ENCODE peak calls at places on chromosomes 7 and 10, in five cellular contexts. M is cardiac muscle cell, Q is choroid plexus epithelial cell, R is GM20000, B is HFFc6. D is an unnamed sample.

GRCh38 chr10:116835658-116836057 is 13.6 kb upstream of the ENO4 start:
- DNase-seq in R (no peak), M (no peak), B (no peak), Q (no peak), D (no peak)

GRCh38 chr7:497946-498655 is 21.5 kb downstream of the PDGFA start:
- DNase-seq in Q (no peak), M (no peak), B (no peak), R (no peak), D (no peak)

GRCh38 chr10:30862486-30862885 is 169.2 kb downstream of the ZNF438 start:
- DNase-seq in M (peak), B (peak), R (no peak), Q (peak), D (no peak)

GRCh38 chr10:52637592-52637991 is 135.0 kb downstream of the MBL2 start:
- DNase-seq in R (no peak), M (no peak), Q (no peak), B (no peak), D (no peak)

GRCh38 chr7:17212188-17212587 is 86.3 kb upstream of the AHR start:
- DNase-seq in B (no peak), R (no peak), Q (no peak), M (no peak), D (no peak)

GRCh38 chr10:129631011-129631410 is 164.0 kb downstream of the MGMT start:
- DNase-seq in B (no peak), M (no peak), R (no peak), Q (peak), D (no peak)

GRCh38 chr7:34823650-34824258 is 165.7 kb downstream of the NPSR1 start:
- DNase-seq in R (peak), M (peak), Q (peak), B (peak), D (peak)

GRCh38 chr7:111357691-111358090 is 204.6 kb downstream of the IMMP2L start:
- DNase-seq in R (no peak), B (peak), M (peak), Q (peak), D (no peak)

GRCh38 chr10:102657451-102657850 is 13.2 kb downstream of the TRIM8 start:
- DNase-seq in Q (no peak), M (no peak), R (no peak), B (no peak), D (no peak)

GRCh38 chr10:21336476-21337170 is 188.9 kb downstream of the SKIDA1 start:
- DNase-seq in Q (peak), M (peak), B (peak), R (no peak), D (no peak)

GRCh38 chr10:93604145-93604544 is 3.1 kb upstream of the RBP4 start:
- DNase-seq in R (no peak), M (no peak), Q (no peak), B (no peak), D (no peak)

GRCh38 chr10:71349401-71349800 is 30.3 kb downstream of the SLC29A3 start:
- DNase-seq in B (no peak), R (no peak), Q (no peak), M (no peak), D (no peak)

GRCh38 chr7:70631732-70632131 is 500.2 kb upstream of the GALNT17 start:
- DNase-seq in R (no peak), B (no peak), M (no peak), Q (no peak), D (no peak)

GRCh38 chr10:54614062-54614461 is 187.0 kb downstream of the PCDH15 start:
- DNase-seq in Q (peak), M (no peak), R (no peak), B (no peak), D (no peak)

GRCh38 chr10:126234630-126235029 is 153.6 kb downstream of the ADAM12 start:
- DNase-seq in M (no peak), Q (no peak), R (no peak), B (no peak), D (no peak)

GRCh38 chr10:69472544-69472943 is 21.3 kb downstream of the TSPAN15 start:
- DNase-seq in Q (no peak), M (peak), B (no peak), R (no peak), D (no peak)

GRCh38 chr10:43966571-43966965 is 317.9 kb upstream of the ZNF32 start:
- DNase-seq in Q (no peak), B (no peak), R (no peak), M (no peak), D (no peak)

GRCh38 chr7:90846171-90846570 is 250.1 kb downstream of the CDK14 start:
- DNase-seq in Q (no peak), B (no peak), R (no peak), M (no peak), D (no peak)

GRCh38 chr10:89118091-89118490 is 89.0 kb downstream of the CH25H start:
- DNase-seq in M (peak), Q (peak), B (peak), R (no peak), D (no peak)

GRCh38 chr10:23399701-23400144 is 39.2 kb upstream of the OTUD1 start:
- DNase-seq in Q (peak), M (peak), R (no peak), B (peak), D (no peak)

GRCh38 chr7:139560678-139561077 is 37.2 kb downstream of the CLEC2L start:
- DNase-seq in M (no peak), Q (no peak), B (no peak), R (no peak), D (no peak)

GRCh38 chr10:4947635-4948596 is 15.3 kb upstream of the AKR1C1 start:
- DNase-seq in Q (peak), R (no peak), M (peak), B (peak), D (no peak)

GRCh38 chr10:29805134-29805691 is 170.4 kb upstream of the SVIL start:
- DNase-seq in R (no peak), Q (no peak), B (no peak), M (no peak), D (no peak)

GRCh38 chr10:80203835-80204148 is 1.5 kb downstream of the ANXA11 start:
- DNase-seq in M (no peak), Q (no peak), B (no peak), R (no peak), D (no peak)

GRCh38 chr7:99624487-99624886 is 7.7 kb downstream of the ZSCAN25 start:
- DNase-seq in M (no peak), R (no peak), Q (no peak), B (no peak), D (no peak)

GRCh38 chr10:46270086-46270811 is 16.5 kb upstream of the ANTXRL start:
- DNase-seq in R (no peak), Q (no peak), B (no peak), M (no peak), D (no peak)

GRCh38 chr10:44801383-44802327 is 109.5 kb upstream of the TMEM72 start:
- DNase-seq in M (peak), R (no peak), Q (peak), B (peak), D (no peak)

GRCh38 chr10:115947104-115947503 is 325.9 kb downstream of the GFRA1 start:
- DNase-seq in R (no peak), B (peak), Q (peak), M (peak), D (no peak)

GRCh38 chr7:127708788-127709187 is 56.8 kb downstream of the SND1 start:
- DNase-seq in Q (peak), R (peak), B (peak), M (peak), D (peak)

GRCh38 chr7:80232969-80233724 is 98.5 kb downstream of the GNAI1 start:
- DNase-seq in Q (no peak), B (no peak), R (no peak), M (no peak), D (no peak)

GRCh38 chr7:122305475-122306319 is 1.1 kb upstream of the FEZF1 start:
- DNase-seq in R (no peak), Q (peak), M (no peak), B (no peak), D (peak)

GRCh38 chr7:121793716-121794115 is 79.2 kb upstream of the PTPRZ1 start:
- DNase-seq in R (no peak), B (no peak), Q (no peak), M (no peak), D (no peak)

GRCh38 chr10:110192552-110192951 is 14.9 kb upstream of the MXI1 start:
- DNase-seq in R (peak), Q (no peak), B (no peak), M (peak), D (no peak)

GRCh38 chr7:46972205-46972604 is 609.7 kb downstream of the TNS3 start:
- DNase-seq in R (no peak), Q (peak), M (peak), B (peak), D (no peak)

DNA sequence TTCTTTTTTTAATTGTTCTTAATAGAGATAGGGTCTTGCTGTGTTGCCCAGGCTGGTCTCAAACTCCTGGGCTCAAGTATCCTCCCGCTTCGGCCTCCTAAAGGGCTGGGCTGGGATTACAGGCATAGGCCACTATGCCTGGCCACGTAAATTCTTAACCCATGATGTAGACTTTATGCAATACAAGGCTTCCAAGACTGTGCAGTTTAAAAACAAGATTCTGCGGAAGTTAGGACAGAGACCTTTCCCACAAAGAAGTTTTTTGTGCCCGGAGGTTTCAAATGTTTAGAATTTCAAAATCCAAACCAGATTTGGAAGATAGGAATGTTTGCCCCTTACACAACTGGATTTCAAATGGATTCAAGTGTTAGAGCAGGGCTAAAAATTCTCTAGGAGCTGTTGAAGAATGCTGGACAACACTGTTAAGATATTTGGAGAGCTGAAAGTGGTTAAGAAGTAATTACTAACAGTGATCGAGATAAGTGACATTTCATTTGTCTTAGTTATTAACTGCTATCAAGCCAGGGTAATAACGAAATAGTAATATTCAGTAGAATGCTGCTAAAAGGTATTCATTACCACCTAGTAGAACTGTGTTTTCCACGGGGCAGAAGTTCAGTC is 7.4 kb downstream of the APBB1IP start:
- DNase-seq in R (no peak), B (peak), M (no peak), Q (no peak), D (no peak)
- TF ChIP-seq CTCF in R (no peak), B (peak), M (no peak), Q (no peak), D (no peak)

GRCh38 chr10:78472542-78472890 is 438.9 kb downstream of the RPS24 start:
- DNase-seq in Q (no peak), R (no peak), B (no peak), M (no peak), D (no peak)

GRCh38 chr10:78473016-78473415 is 439.4 kb downstream of the RPS24 start:
- DNase-seq in B (no peak), M (no peak), Q (no peak), R (no peak), D (no peak)

GRCh38 chr10:78470267-78471103 is 436.8 kb downstream of the RPS24 start:
- DNase-seq in Q (no peak), R (no peak), M (no peak), B (no peak), D (no peak)

GRCh38 chr10:78471326-78471722 is 437.7 kb downstream of the RPS24 start:
- DNase-seq in Q (no peak), R (no peak), M (no peak), B (no peak), D (no peak)

GRCh38 chr10:78471723-78472541 is 438.3 kb downstream of the RPS24 start:
- DNase-seq in R (no peak), Q (no peak), B (no peak), M (peak), D (no peak)
- TF ChIP-seq CTCF in R (no peak), Q (no peak), B (no peak), M (no peak), D (no peak)

GRCh38 chr10:48490576-48491345 is 114.1 kb downstream of the ARHGAP22 start:
- DNase-seq in R (no peak), M (no peak), B (no peak), Q (no peak), D (no peak)
- TF ChIP-seq CTCF in R (no peak), M (no peak), B (no peak), Q (no peak), D (no peak)

DNA sequence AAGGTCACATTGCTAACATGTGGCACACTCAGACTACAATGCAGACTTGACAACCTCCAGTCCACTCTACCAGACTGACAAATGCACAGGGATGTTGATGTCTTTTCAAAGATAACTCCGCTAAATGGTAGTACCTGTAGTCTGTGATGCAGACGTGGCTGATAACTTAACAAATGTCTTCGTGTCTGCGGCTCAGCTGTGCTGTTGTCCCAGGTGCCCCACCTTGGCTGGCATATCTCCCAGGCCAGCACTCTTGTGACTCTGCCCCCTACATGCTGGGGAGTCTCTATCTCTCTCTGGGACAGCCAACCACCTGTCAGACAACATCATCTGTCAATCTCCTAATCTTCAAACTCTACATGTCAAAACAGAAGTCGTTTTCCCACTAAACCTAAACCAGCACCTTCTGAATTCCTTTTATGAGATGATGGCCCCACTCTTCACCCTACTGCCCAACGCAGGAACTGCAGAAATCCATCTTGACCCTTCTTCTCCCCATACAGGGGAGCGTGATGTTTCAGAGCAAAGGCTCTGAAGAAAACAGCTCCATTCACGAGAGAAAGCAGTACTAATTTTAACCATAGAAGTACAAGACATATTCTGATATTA is 156.4 kb downstream of the USP6NL start:
- DNase-seq in Q (no peak), R (no peak), M (no peak), B (no peak), D (no peak)
- TF ChIP-seq CTCF in Q (peak), R (no peak), M (no peak), B (peak), D (peak)

DNA sequence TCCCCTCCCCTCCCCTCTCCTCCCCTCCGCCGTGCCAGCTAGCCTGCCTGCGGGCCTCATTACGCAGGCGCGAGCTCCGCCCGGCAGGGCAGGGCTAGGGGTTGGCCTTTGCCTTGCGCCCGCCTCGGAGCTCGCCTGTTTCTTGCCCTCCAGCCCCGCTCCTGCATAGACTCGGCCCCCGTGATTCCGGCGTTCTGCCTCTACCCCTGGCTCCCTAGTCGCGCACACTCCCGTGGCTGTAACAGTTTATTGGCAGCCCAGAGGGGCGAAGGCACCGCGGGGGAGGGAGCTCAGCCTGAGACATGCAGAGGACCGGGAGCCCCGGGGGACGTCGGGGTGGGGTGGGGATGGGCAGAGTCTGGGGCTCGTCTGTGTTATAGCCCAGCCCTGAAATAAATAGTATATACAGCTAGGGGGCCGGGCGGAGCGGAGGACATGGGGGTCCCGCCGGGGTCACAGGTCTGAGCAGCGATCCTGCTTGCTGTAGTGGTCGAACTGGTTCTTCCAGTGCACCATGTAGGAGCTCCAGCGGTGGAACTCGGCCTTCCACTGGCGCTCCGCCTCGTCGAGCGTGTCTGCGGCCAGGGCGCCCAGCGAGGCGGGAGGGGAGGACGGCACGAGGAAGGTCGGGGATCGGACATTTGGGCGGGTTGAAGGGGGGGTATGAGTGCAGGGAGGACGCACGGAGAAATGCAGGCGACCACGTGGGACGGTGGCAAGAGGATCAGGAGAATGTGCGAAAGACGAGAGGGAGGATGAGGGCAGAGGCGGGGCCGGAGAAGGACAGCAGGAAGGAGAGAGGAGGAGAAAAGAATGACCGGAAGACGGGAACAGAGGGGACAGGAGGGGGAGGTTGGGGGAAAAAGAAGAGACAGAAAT is 485 bp upstream of the UFSP1 start:
- DNase-seq in Q (peak), B (peak), M (peak), R (peak), D (peak)
- TF ChIP-seq CTCF in Q (peak), B (no peak), M (no peak), R (no peak), D (no peak)

DNA sequence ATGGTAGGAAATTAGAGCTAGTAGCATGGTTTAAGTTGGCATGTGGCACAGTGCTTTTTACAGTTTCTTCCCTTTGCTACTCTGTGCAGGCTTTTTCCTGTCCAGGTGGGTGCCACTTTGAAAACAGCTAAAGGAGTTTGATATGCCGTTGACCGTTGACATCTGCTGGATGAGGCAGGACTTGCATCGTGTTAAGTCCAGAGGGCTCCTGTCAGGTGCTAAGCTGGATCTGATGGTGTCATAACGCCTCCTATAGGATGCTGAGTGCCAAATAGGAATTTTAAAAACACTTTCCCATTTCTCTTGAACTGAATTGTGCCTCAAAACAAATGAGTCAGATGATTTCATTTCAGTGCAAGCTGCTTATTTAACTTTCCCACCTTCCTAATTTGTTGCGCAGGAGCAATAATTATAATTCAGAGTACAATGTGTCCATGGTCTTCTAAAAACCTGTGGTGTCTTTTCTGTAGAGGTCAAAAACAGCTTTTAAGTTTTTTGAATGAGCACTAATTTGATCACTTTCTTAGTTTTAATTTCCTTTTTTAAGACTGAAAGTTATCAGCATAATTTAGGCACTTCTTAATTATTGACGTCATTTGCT is 178.3 kb downstream of the CDCA7L start:
- DNase-seq in M (peak), B (peak), Q (peak), R (peak), D (peak)
- TF ChIP-seq CTCF in M (peak), B (peak), Q (peak), R (peak), D (peak)

GRCh38 chr7:108452707-108453106 is 3.5 kb downstream of the NRCAM start:
- DNase-seq in B (no peak), Q (peak), M (peak), R (peak), D (no peak)
- TF ChIP-seq CTCF in B (peak), Q (peak), M (peak), R (peak), D (no peak)

GRCh38 chr7:28458732-28459131 is 46.4 kb downstream of the CREB5 start:
- DNase-seq in Q (no peak), M (no peak), R (no peak), B (no peak), D (no peak)
- TF ChIP-seq CTCF in Q (no peak), M (no peak), R (no peak), B (no peak), D (no peak)

DNA sequence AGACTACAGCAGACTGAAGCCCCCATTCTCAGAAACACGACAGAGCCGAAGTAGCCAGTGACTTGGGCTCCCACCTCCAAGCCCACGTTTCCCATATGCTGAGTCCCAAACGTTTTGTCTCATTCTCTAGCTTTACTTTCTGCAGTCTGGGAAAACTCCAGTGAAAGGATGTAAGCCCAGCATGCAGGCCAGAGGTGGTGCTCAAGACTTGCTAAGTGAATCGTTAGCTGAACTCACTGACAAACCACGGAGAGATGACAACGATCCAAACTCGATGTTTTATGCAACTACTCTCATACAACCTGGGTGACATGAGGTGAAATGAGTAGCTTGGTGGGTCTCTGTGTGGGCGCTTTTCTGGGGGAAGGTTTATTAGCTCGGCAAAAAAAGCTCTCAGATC is 731.8 kb downstream of the SUGCT start:
- DNase-seq in R (no peak), Q (peak), M (peak), B (no peak), D (no peak)
- TF ChIP-seq CTCF in R (no peak), Q (peak), M (peak), B (no peak), D (no peak)

D was measured in endothelial cell.